ENCODE peak calls at places on chromosome 5, in ten cellular contexts. One of them, this sample, is unnamed.

GRCh38 chr5:9197881-9198260 is 348.0 kb downstream of the SEMA5A start:
- DNase-seq in cardiac muscle cell: no peak
- DNase-seq in glutamatergic neuron: no peak
- DNase-seq in foreskin fibroblast: peak
- DNase-seq in spleen: no peak
- DNase-seq in left lung: no peak
- DNase-seq in heart right ventricle: no peak
- DNase-seq in prostate gland: no peak
- DNase-seq in HepG2: no peak
- DNase-seq in astrocyte of the cerebellum: no peak
- DNase-seq in this sample: no peak

GRCh38 chr5:79055017-79055416 is 14.5 kb downstream of the DMGDH start:
- DNase-seq in cardiac muscle cell: no peak
- DNase-seq in glutamatergic neuron: no peak
- DNase-seq in foreskin fibroblast: no peak
- DNase-seq in spleen: no peak
- DNase-seq in left lung: no peak
- DNase-seq in heart right ventricle: no peak
- DNase-seq in prostate gland: no peak
- DNase-seq in HepG2: no peak
- DNase-seq in astrocyte of the cerebellum: no peak
- DNase-seq in this sample: no peak

GRCh38 chr5:15737882-15738677 is 238.1 kb downstream of the FBXL7 start:
- DNase-seq in cardiac muscle cell: peak
- DNase-seq in glutamatergic neuron: no peak
- DNase-seq in foreskin fibroblast: no peak
- DNase-seq in spleen: no peak
- DNase-seq in left lung: no peak
- DNase-seq in heart right ventricle: peak
- DNase-seq in prostate gland: no peak
- DNase-seq in HepG2: no peak
- DNase-seq in astrocyte of the cerebellum: no peak
- DNase-seq in this sample: no peak

GRCh38 chr5:81164936-81165335 is 68.2 kb upstream of the CKMT2 start:
- DNase-seq in cardiac muscle cell: peak
- DNase-seq in glutamatergic neuron: no peak
- DNase-seq in foreskin fibroblast: no peak
- DNase-seq in spleen: no peak
- DNase-seq in left lung: no peak
- DNase-seq in heart right ventricle: no peak
- DNase-seq in prostate gland: no peak
- DNase-seq in HepG2: no peak
- DNase-seq in astrocyte of the cerebellum: peak
- DNase-seq in this sample: no peak

GRCh38 chr5:149776376-149777305 is 46.5 kb downstream of the PPARGC1B start:
- DNase-seq in cardiac muscle cell: no peak
- DNase-seq in glutamatergic neuron: no peak
- DNase-seq in foreskin fibroblast: no peak
- DNase-seq in spleen: no peak
- DNase-seq in left lung: no peak
- DNase-seq in heart right ventricle: no peak
- DNase-seq in prostate gland: peak
- DNase-seq in HepG2: no peak
- DNase-seq in astrocyte of the cerebellum: no peak
- DNase-seq in this sample: no peak

GRCh38 chr5:1477341-1477740 is 32.1 kb upstream of the SLC6A3 start:
- DNase-seq in cardiac muscle cell: no peak
- DNase-seq in glutamatergic neuron: peak
- DNase-seq in foreskin fibroblast: no peak
- DNase-seq in spleen: peak
- DNase-seq in left lung: peak
- DNase-seq in heart right ventricle: peak
- DNase-seq in prostate gland: no peak
- DNase-seq in HepG2: no peak
- DNase-seq in astrocyte of the cerebellum: no peak
- DNase-seq in this sample: no peak

GRCh38 chr5:96254980-96255681 is 177.9 kb downstream of the PCSK1 start:
- DNase-seq in cardiac muscle cell: peak
- DNase-seq in glutamatergic neuron: no peak
- DNase-seq in foreskin fibroblast: peak
- DNase-seq in spleen: no peak
- DNase-seq in left lung: no peak
- DNase-seq in heart right ventricle: no peak
- DNase-seq in prostate gland: peak
- DNase-seq in HepG2: no peak
- DNase-seq in astrocyte of the cerebellum: peak
- DNase-seq in this sample: peak

GRCh38 chr5:93145767-93146166 is 435.3 kb downstream of the NR2F1-AS1 start:
- DNase-seq in cardiac muscle cell: no peak
- DNase-seq in glutamatergic neuron: no peak
- DNase-seq in foreskin fibroblast: no peak
- DNase-seq in spleen: no peak
- DNase-seq in left lung: no peak
- DNase-seq in heart right ventricle: no peak
- DNase-seq in prostate gland: no peak
- DNase-seq in HepG2: no peak
- DNase-seq in astrocyte of the cerebellum: no peak
- DNase-seq in this sample: no peak

GRCh38 chr5:178438746-178439260 is 151.4 kb downstream of the COL23A1 start:
- DNase-seq in cardiac muscle cell: no peak
- DNase-seq in glutamatergic neuron: no peak
- DNase-seq in foreskin fibroblast: no peak
- DNase-seq in spleen: no peak
- DNase-seq in left lung: no peak
- DNase-seq in heart right ventricle: no peak
- DNase-seq in prostate gland: no peak
- DNase-seq in HepG2: no peak
- DNase-seq in astrocyte of the cerebellum: no peak
- DNase-seq in this sample: no peak

GRCh38 chr5:60649288-60649917 is 50.6 kb downstream of the DEPDC1B start:
- DNase-seq in cardiac muscle cell: peak
- DNase-seq in glutamatergic neuron: no peak
- DNase-seq in foreskin fibroblast: peak
- DNase-seq in spleen: no peak
- DNase-seq in left lung: no peak
- DNase-seq in heart right ventricle: no peak
- DNase-seq in prostate gland: no peak
- DNase-seq in HepG2: peak
- DNase-seq in astrocyte of the cerebellum: no peak
- DNase-seq in this sample: peak

GRCh38 chr5:28286566-28286965 is 1248.2 kb upstream of the CDH9 start:
- DNase-seq in cardiac muscle cell: no peak
- DNase-seq in glutamatergic neuron: no peak
- DNase-seq in foreskin fibroblast: no peak
- DNase-seq in spleen: no peak
- DNase-seq in left lung: no peak
- DNase-seq in heart right ventricle: no peak
- DNase-seq in prostate gland: no peak
- DNase-seq in HepG2: no peak
- DNase-seq in astrocyte of the cerebellum: no peak
- DNase-seq in this sample: no peak

GRCh38 chr5:126603402-126603991 is 2.8 kb downstream of the PHAX start:
- DNase-seq in cardiac muscle cell: no peak
- DNase-seq in glutamatergic neuron: no peak
- DNase-seq in foreskin fibroblast: no peak
- DNase-seq in spleen: no peak
- DNase-seq in left lung: no peak
- DNase-seq in heart right ventricle: no peak
- DNase-seq in prostate gland: no peak
- DNase-seq in HepG2: no peak
- DNase-seq in astrocyte of the cerebellum: no peak
- DNase-seq in this sample: no peak

GRCh38 chr5:139118804-139119203 is 79.4 kb downstream of the SIL1 start:
- DNase-seq in cardiac muscle cell: no peak
- DNase-seq in glutamatergic neuron: no peak
- DNase-seq in foreskin fibroblast: no peak
- DNase-seq in spleen: no peak
- DNase-seq in left lung: no peak
- DNase-seq in heart right ventricle: no peak
- DNase-seq in prostate gland: no peak
- DNase-seq in HepG2: no peak
- DNase-seq in astrocyte of the cerebellum: no peak
- DNase-seq in this sample: no peak

GRCh38 chr5:170070556-170071412 is 34.9 kb upstream of the FOXI1 start:
- DNase-seq in cardiac muscle cell: peak
- DNase-seq in glutamatergic neuron: peak
- DNase-seq in foreskin fibroblast: peak
- DNase-seq in spleen: no peak
- DNase-seq in left lung: no peak
- DNase-seq in heart right ventricle: peak
- DNase-seq in prostate gland: no peak
- DNase-seq in HepG2: no peak
- DNase-seq in astrocyte of the cerebellum: peak
- DNase-seq in this sample: peak

GRCh38 chr5:135222771-135223170 is 176.3 kb downstream of the MACROH2A1 start:
- DNase-seq in cardiac muscle cell: no peak
- DNase-seq in glutamatergic neuron: no peak
- DNase-seq in foreskin fibroblast: no peak
- DNase-seq in spleen: peak
- DNase-seq in left lung: no peak
- DNase-seq in heart right ventricle: no peak
- DNase-seq in prostate gland: no peak
- DNase-seq in HepG2: no peak
- DNase-seq in astrocyte of the cerebellum: no peak
- DNase-seq in this sample: no peak

GRCh38 chr5:24643880-24644279 is 898 bp downstream of the CDH10 start:
- DNase-seq in cardiac muscle cell: no peak
- DNase-seq in glutamatergic neuron: no peak
- DNase-seq in foreskin fibroblast: no peak
- DNase-seq in spleen: no peak
- DNase-seq in left lung: no peak
- DNase-seq in heart right ventricle: no peak
- DNase-seq in prostate gland: no peak
- DNase-seq in HepG2: no peak
- DNase-seq in astrocyte of the cerebellum: no peak
- DNase-seq in this sample: no peak

GRCh38 chr5:24644757-24645156 is at the start of gene CDH10:
- DNase-seq in cardiac muscle cell: peak
- DNase-seq in glutamatergic neuron: peak
- DNase-seq in foreskin fibroblast: no peak
- DNase-seq in spleen: no peak
- DNase-seq in left lung: peak
- DNase-seq in heart right ventricle: no peak
- DNase-seq in prostate gland: no peak
- DNase-seq in HepG2: no peak
- DNase-seq in astrocyte of the cerebellum: peak
- DNase-seq in this sample: no peak

GRCh38 chr5:24643255-24643654 is 1.5 kb downstream of the CDH10 start:
- DNase-seq in cardiac muscle cell: no peak
- DNase-seq in glutamatergic neuron: no peak
- DNase-seq in foreskin fibroblast: no peak
- DNase-seq in spleen: no peak
- DNase-seq in left lung: no peak
- DNase-seq in heart right ventricle: no peak
- DNase-seq in prostate gland: no peak
- DNase-seq in HepG2: no peak
- DNase-seq in astrocyte of the cerebellum: no peak
- DNase-seq in this sample: no peak

GRCh38 chr5:24646915-24647314 is 2.1 kb upstream of the CDH10 start:
- DNase-seq in cardiac muscle cell: no peak
- DNase-seq in glutamatergic neuron: no peak
- DNase-seq in foreskin fibroblast: no peak
- DNase-seq in spleen: no peak
- DNase-seq in left lung: no peak
- DNase-seq in heart right ventricle: no peak
- DNase-seq in prostate gland: no peak
- DNase-seq in HepG2: peak
- DNase-seq in astrocyte of the cerebellum: no peak
- DNase-seq in this sample: no peak

GRCh38 chr5:24642022-24642421 is 2.8 kb downstream of the CDH10 start:
- DNase-seq in cardiac muscle cell: peak
- DNase-seq in glutamatergic neuron: no peak
- DNase-seq in foreskin fibroblast: no peak
- DNase-seq in spleen: no peak
- DNase-seq in left lung: no peak
- DNase-seq in heart right ventricle: no peak
- DNase-seq in prostate gland: no peak
- DNase-seq in HepG2: peak
- DNase-seq in astrocyte of the cerebellum: peak
- DNase-seq in this sample: peak
- TF ChIP-seq CTCF in cardiac muscle cell: peak
- TF ChIP-seq CTCF in glutamatergic neuron: peak
- TF ChIP-seq CTCF in foreskin fibroblast: peak
- TF ChIP-seq CTCF in spleen: no peak
- TF ChIP-seq CTCF in left lung: peak
- TF ChIP-seq CTCF in heart right ventricle: peak
- TF ChIP-seq CTCF in prostate gland: peak
- TF ChIP-seq CTCF in HepG2: peak
- TF ChIP-seq CTCF in astrocyte of the cerebellum: peak
- TF ChIP-seq CTCF in this sample: peak

GRCh38 chr5:103587185-103587748 is 24.7 kb upstream of the NUDT12 start:
- DNase-seq in cardiac muscle cell: peak
- DNase-seq in glutamatergic neuron: no peak
- DNase-seq in foreskin fibroblast: no peak
- DNase-seq in spleen: no peak
- DNase-seq in left lung: no peak
- DNase-seq in heart right ventricle: no peak
- DNase-seq in prostate gland: no peak
- DNase-seq in HepG2: peak
- DNase-seq in astrocyte of the cerebellum: peak
- DNase-seq in this sample: no peak
- TF ChIP-seq CTCF in cardiac muscle cell: peak
- TF ChIP-seq CTCF in glutamatergic neuron: peak
- TF ChIP-seq CTCF in foreskin fibroblast: peak
- TF ChIP-seq CTCF in spleen: no peak
- TF ChIP-seq CTCF in left lung: no peak
- TF ChIP-seq CTCF in heart right ventricle: peak
- TF ChIP-seq CTCF in prostate gland: peak
- TF ChIP-seq CTCF in HepG2: peak
- TF ChIP-seq CTCF in astrocyte of the cerebellum: peak
- TF ChIP-seq CTCF in this sample: no peak

GRCh38 chr5:144467795-144468194 is 297.1 kb downstream of the KCTD16 start:
- DNase-seq in cardiac muscle cell: peak
- DNase-seq in glutamatergic neuron: no peak
- DNase-seq in foreskin fibroblast: no peak
- DNase-seq in spleen: no peak
- DNase-seq in left lung: no peak
- DNase-seq in heart right ventricle: peak
- DNase-seq in prostate gland: peak
- DNase-seq in HepG2: peak
- DNase-seq in astrocyte of the cerebellum: peak
- DNase-seq in this sample: peak
- TF ChIP-seq CTCF in cardiac muscle cell: peak
- TF ChIP-seq CTCF in glutamatergic neuron: no peak
- TF ChIP-seq CTCF in foreskin fibroblast: peak
- TF ChIP-seq CTCF in spleen: no peak
- TF ChIP-seq CTCF in left lung: no peak
- TF ChIP-seq CTCF in heart right ventricle: peak
- TF ChIP-seq CTCF in prostate gland: peak
- TF ChIP-seq CTCF in HepG2: peak
- TF ChIP-seq CTCF in astrocyte of the cerebellum: peak
- TF ChIP-seq CTCF in this sample: no peak

DNA sequence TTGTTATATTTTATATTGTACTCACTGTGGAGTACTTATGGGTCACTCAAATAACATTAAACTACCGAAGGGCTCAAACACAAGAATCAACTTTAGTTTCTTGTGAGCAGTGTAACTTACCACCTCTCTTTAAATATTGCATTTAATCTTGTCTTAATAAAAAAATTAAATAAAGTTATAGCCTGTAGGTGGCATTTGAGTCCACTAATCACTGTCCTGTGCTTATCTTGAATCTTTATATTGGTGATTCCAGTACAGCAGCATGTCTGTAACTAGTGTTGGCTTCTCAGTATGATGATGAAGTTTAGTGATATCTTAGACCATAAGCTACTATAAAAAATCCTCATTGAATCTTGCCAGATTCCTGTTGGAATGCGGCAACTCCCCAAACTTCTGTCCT is 313.8 kb downstream of the FAM170A start:
- DNase-seq in cardiac muscle cell: peak
- DNase-seq in glutamatergic neuron: no peak
- DNase-seq in foreskin fibroblast: peak
- DNase-seq in spleen: no peak
- DNase-seq in left lung: no peak
- DNase-seq in heart right ventricle: no peak
- DNase-seq in prostate gland: no peak
- DNase-seq in HepG2: no peak
- DNase-seq in astrocyte of the cerebellum: peak
- DNase-seq in this sample: no peak
- TF ChIP-seq CTCF in cardiac muscle cell: no peak
- TF ChIP-seq CTCF in glutamatergic neuron: no peak
- TF ChIP-seq CTCF in foreskin fibroblast: no peak
- TF ChIP-seq CTCF in spleen: no peak
- TF ChIP-seq CTCF in left lung: no peak
- TF ChIP-seq CTCF in heart right ventricle: peak
- TF ChIP-seq CTCF in prostate gland: peak
- TF ChIP-seq CTCF in HepG2: no peak
- TF ChIP-seq CTCF in astrocyte of the cerebellum: no peak
- TF ChIP-seq CTCF in this sample: peak

This sample was measured in Calu3.